ENCODE peak calls at places on chromosomes 11 and 22, in eight cellular contexts. One of them, this sample, is unnamed.

GRCh38 chr11:63869686-63870085 is 30.8 kb downstream of the MARK2 start:
- DNase-seq in esophagus squamous epithelium: no peak
- DNase-seq in HCT116: no peak
- DNase-seq in H1: no peak
- DNase-seq in cardiac muscle cell: no peak
- DNase-seq in choroid plexus epithelial cell: no peak
- DNase-seq in GM13976: no peak
- DNase-seq in kidney epithelial cell: no peak
- DNase-seq in this sample: peak

GRCh38 chr11:17890333-17890732 is 122.5 kb downstream of the SERGEF start:
- DNase-seq in esophagus squamous epithelium: no peak
- DNase-seq in HCT116: no peak
- DNase-seq in H1: no peak
- DNase-seq in cardiac muscle cell: no peak
- DNase-seq in choroid plexus epithelial cell: peak
- DNase-seq in GM13976: no peak
- DNase-seq in kidney epithelial cell: no peak
- DNase-seq in this sample: no peak

GRCh38 chr11:111665779-111666178 is 63.5 kb downstream of the SIK2 start:
- DNase-seq in esophagus squamous epithelium: no peak
- DNase-seq in HCT116: no peak
- DNase-seq in H1: no peak
- DNase-seq in cardiac muscle cell: peak
- DNase-seq in choroid plexus epithelial cell: peak
- DNase-seq in GM13976: peak
- DNase-seq in kidney epithelial cell: no peak
- DNase-seq in this sample: peak

GRCh38 chr11:116862951-116863350 is 25.5 kb upstream of the APOA1 start:
- DNase-seq in esophagus squamous epithelium: no peak
- DNase-seq in HCT116: no peak
- DNase-seq in H1: no peak
- DNase-seq in cardiac muscle cell: no peak
- DNase-seq in choroid plexus epithelial cell: no peak
- DNase-seq in GM13976: no peak
- DNase-seq in kidney epithelial cell: no peak
- DNase-seq in this sample: no peak

GRCh38 chr22:19783531-19784395 is 23.2 kb downstream of the TBX1 start:
- DNase-seq in esophagus squamous epithelium: no peak
- DNase-seq in HCT116: no peak
- DNase-seq in H1: no peak
- DNase-seq in cardiac muscle cell: no peak
- DNase-seq in choroid plexus epithelial cell: no peak
- DNase-seq in GM13976: no peak
- DNase-seq in kidney epithelial cell: no peak
- DNase-seq in this sample: no peak

GRCh38 chr11:63909621-63910506 is 7.1 kb downstream of the RCOR2 start:
- DNase-seq in esophagus squamous epithelium: no peak
- DNase-seq in HCT116: no peak
- DNase-seq in H1: no peak
- DNase-seq in cardiac muscle cell: peak
- DNase-seq in choroid plexus epithelial cell: no peak
- DNase-seq in GM13976: no peak
- DNase-seq in kidney epithelial cell: no peak
- DNase-seq in this sample: no peak

GRCh38 chr22:44839721-44840120 is 87.3 kb downstream of the ARHGAP8 start:
- DNase-seq in esophagus squamous epithelium: no peak
- DNase-seq in HCT116: no peak
- DNase-seq in H1: no peak
- DNase-seq in cardiac muscle cell: no peak
- DNase-seq in choroid plexus epithelial cell: no peak
- DNase-seq in GM13976: no peak
- DNase-seq in kidney epithelial cell: no peak
- DNase-seq in this sample: no peak

GRCh38 chr11:27701262-27702105 is 1.2 kb upstream of the BDNF start:
- DNase-seq in esophagus squamous epithelium: no peak
- DNase-seq in HCT116: no peak
- DNase-seq in H1: no peak
- DNase-seq in cardiac muscle cell: peak
- DNase-seq in choroid plexus epithelial cell: peak
- DNase-seq in GM13976: peak
- DNase-seq in kidney epithelial cell: no peak
- DNase-seq in this sample: no peak

GRCh38 chr11:75734491-75735180 is 17.0 kb downstream of the MOGAT2 start:
- DNase-seq in esophagus squamous epithelium: no peak
- DNase-seq in HCT116: no peak
- DNase-seq in H1: no peak
- DNase-seq in cardiac muscle cell: no peak
- DNase-seq in choroid plexus epithelial cell: no peak
- DNase-seq in GM13976: no peak
- DNase-seq in kidney epithelial cell: no peak
- DNase-seq in this sample: peak

GRCh38 chr11:92667446-92668165 is 301.8 kb upstream of the MTNR1B start:
- DNase-seq in esophagus squamous epithelium: no peak
- DNase-seq in HCT116: no peak
- DNase-seq in H1: peak
- DNase-seq in cardiac muscle cell: no peak
- DNase-seq in choroid plexus epithelial cell: no peak
- DNase-seq in GM13976: no peak
- DNase-seq in kidney epithelial cell: no peak
- DNase-seq in this sample: no peak

GRCh38 chr11:128324531-128325141 is 262.7 kb downstream of the ETS1 start:
- DNase-seq in esophagus squamous epithelium: no peak
- DNase-seq in HCT116: no peak
- DNase-seq in H1: no peak
- DNase-seq in cardiac muscle cell: peak
- DNase-seq in choroid plexus epithelial cell: no peak
- DNase-seq in GM13976: no peak
- DNase-seq in kidney epithelial cell: no peak
- DNase-seq in this sample: peak

GRCh38 chr11:64935634-64936081 is at the start of gene GPHA2:
- DNase-seq in esophagus squamous epithelium: no peak
- DNase-seq in HCT116: no peak
- DNase-seq in H1: peak
- DNase-seq in cardiac muscle cell: peak
- DNase-seq in choroid plexus epithelial cell: peak
- DNase-seq in GM13976: no peak
- DNase-seq in kidney epithelial cell: no peak
- DNase-seq in this sample: no peak

GRCh38 chr22:31343235-31344191 is 2.6 kb downstream of the PATZ1 start:
- DNase-seq in esophagus squamous epithelium: no peak
- DNase-seq in HCT116: no peak
- DNase-seq in H1: peak
- DNase-seq in cardiac muscle cell: peak
- DNase-seq in choroid plexus epithelial cell: peak
- DNase-seq in GM13976: peak
- DNase-seq in kidney epithelial cell: no peak
- DNase-seq in this sample: peak

GRCh38 chr11:15113381-15113780 is 1.3 kb upstream of the INSC start:
- DNase-seq in esophagus squamous epithelium: no peak
- DNase-seq in HCT116: no peak
- DNase-seq in H1: no peak
- DNase-seq in cardiac muscle cell: no peak
- DNase-seq in choroid plexus epithelial cell: no peak
- DNase-seq in GM13976: no peak
- DNase-seq in kidney epithelial cell: no peak
- DNase-seq in this sample: no peak

GRCh38 chr11:10900686-10901415 is 43.0 kb upstream of the ZBED5 start:
- DNase-seq in esophagus squamous epithelium: no peak
- DNase-seq in HCT116: no peak
- DNase-seq in H1: no peak
- DNase-seq in cardiac muscle cell: peak
- DNase-seq in choroid plexus epithelial cell: peak
- DNase-seq in GM13976: no peak
- DNase-seq in kidney epithelial cell: no peak
- DNase-seq in this sample: peak

GRCh38 chr22:22406445-22406844 is 102.1 kb downstream of the ZNF280B start:
- DNase-seq in esophagus squamous epithelium: no peak
- DNase-seq in HCT116: no peak
- DNase-seq in H1: no peak
- DNase-seq in cardiac muscle cell: no peak
- DNase-seq in choroid plexus epithelial cell: no peak
- DNase-seq in GM13976: no peak
- DNase-seq in kidney epithelial cell: no peak
- DNase-seq in this sample: no peak

GRCh38 chr11:71472357-71472885 is 19.4 kb downstream of the NADSYN1 start:
- DNase-seq in esophagus squamous epithelium: no peak
- DNase-seq in HCT116: no peak
- DNase-seq in H1: no peak
- DNase-seq in cardiac muscle cell: no peak
- DNase-seq in choroid plexus epithelial cell: no peak
- DNase-seq in GM13976: no peak
- DNase-seq in kidney epithelial cell: no peak
- DNase-seq in this sample: no peak

GRCh38 chr11:32987851-32988250 is 27.8 kb upstream of the DEPDC7 start:
- DNase-seq in esophagus squamous epithelium: no peak
- DNase-seq in HCT116: no peak
- DNase-seq in H1: no peak
- DNase-seq in cardiac muscle cell: no peak
- DNase-seq in choroid plexus epithelial cell: no peak
- DNase-seq in GM13976: no peak
- DNase-seq in kidney epithelial cell: no peak
- DNase-seq in this sample: peak

GRCh38 chr11:63613517-63614135 is 607 bp downstream of the PLAAT3 start:
- DNase-seq in esophagus squamous epithelium: no peak
- DNase-seq in HCT116: no peak
- DNase-seq in H1: peak
- DNase-seq in cardiac muscle cell: peak
- DNase-seq in choroid plexus epithelial cell: no peak
- DNase-seq in GM13976: peak
- DNase-seq in kidney epithelial cell: no peak
- DNase-seq in this sample: peak

GRCh38 chr11:44761546-44761961 is 34.8 kb downstream of the TSPAN18 start:
- DNase-seq in esophagus squamous epithelium: no peak
- DNase-seq in HCT116: no peak
- DNase-seq in H1: no peak
- DNase-seq in cardiac muscle cell: peak
- DNase-seq in choroid plexus epithelial cell: no peak
- DNase-seq in GM13976: no peak
- DNase-seq in kidney epithelial cell: no peak
- DNase-seq in this sample: no peak
- TF ChIP-seq CTCF in esophagus squamous epithelium: no peak
- TF ChIP-seq CTCF in HCT116: no peak
- TF ChIP-seq CTCF in H1: no peak
- TF ChIP-seq CTCF in cardiac muscle cell: no peak
- TF ChIP-seq CTCF in choroid plexus epithelial cell: no peak
- TF ChIP-seq CTCF in GM13976: no peak
- TF ChIP-seq CTCF in kidney epithelial cell: no peak
- TF ChIP-seq CTCF in this sample: no peak

DNA sequence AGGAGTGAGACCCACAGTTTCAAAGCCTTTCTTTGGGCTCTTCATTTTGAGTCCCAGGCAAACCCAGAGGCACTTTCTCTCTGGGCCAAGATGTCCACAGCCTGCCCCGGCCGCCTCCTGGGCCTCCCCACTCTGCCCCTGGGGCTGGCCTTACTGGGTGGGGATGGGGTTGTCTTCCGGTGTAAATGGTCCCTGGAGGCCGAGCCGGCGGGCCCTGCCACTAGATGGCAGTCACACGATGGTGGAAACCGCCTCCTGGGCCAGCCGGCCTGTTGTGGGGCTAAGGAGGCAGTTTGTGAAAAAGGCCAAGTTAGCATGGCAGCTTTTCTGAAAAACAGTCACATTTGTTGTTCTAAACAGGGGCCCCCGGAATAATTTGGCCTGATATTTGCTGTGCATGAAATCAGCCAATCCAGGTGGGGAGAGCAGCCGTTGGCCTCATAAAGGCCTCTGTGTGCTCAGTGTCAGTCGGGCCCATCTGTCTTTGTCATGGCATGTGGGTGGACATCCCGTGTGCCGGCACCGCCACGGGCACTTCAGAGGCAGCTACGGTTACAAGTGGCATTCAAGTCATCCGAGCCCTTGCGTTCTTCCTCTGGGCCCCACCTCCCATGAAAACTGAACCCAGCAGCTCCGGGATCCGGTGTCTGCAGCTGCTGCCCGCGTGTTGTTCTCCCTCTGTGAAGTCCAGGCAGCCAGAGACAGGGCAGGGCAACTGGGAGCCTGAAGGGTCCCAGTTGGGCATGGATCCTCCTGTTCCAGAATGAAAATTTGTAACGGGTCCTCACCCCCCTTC is 6.6 kb downstream of the MRPL23 start:
- DNase-seq in esophagus squamous epithelium: no peak
- DNase-seq in HCT116: no peak
- DNase-seq in H1: no peak
- DNase-seq in cardiac muscle cell: no peak
- DNase-seq in choroid plexus epithelial cell: no peak
- DNase-seq in GM13976: no peak
- DNase-seq in kidney epithelial cell: no peak
- DNase-seq in this sample: peak
- TF ChIP-seq CTCF in esophagus squamous epithelium: no peak
- TF ChIP-seq CTCF in HCT116: no peak
- TF ChIP-seq CTCF in H1: no peak
- TF ChIP-seq CTCF in cardiac muscle cell: no peak
- TF ChIP-seq CTCF in choroid plexus epithelial cell: no peak
- TF ChIP-seq CTCF in GM13976: no peak
- TF ChIP-seq CTCF in kidney epithelial cell: no peak
- TF ChIP-seq CTCF in this sample: peak

GRCh38 chr11:44565008-44565745 is at the start of gene CD82:
- DNase-seq in esophagus squamous epithelium: peak
- DNase-seq in HCT116: peak
- DNase-seq in H1: peak
- DNase-seq in cardiac muscle cell: peak
- DNase-seq in choroid plexus epithelial cell: peak
- DNase-seq in GM13976: peak
- DNase-seq in kidney epithelial cell: peak
- DNase-seq in this sample: peak
- TF ChIP-seq CTCF in esophagus squamous epithelium: peak
- TF ChIP-seq CTCF in HCT116: no peak
- TF ChIP-seq CTCF in H1: no peak
- TF ChIP-seq CTCF in cardiac muscle cell: peak
- TF ChIP-seq CTCF in choroid plexus epithelial cell: no peak
- TF ChIP-seq CTCF in GM13976: peak
- TF ChIP-seq CTCF in kidney epithelial cell: no peak
- TF ChIP-seq CTCF in this sample: peak

GRCh38 chr11:61540528-61540927 is 32.0 kb downstream of the LRRC10B start:
- DNase-seq in esophagus squamous epithelium: no peak
- DNase-seq in HCT116: no peak
- DNase-seq in H1: no peak
- DNase-seq in cardiac muscle cell: no peak
- DNase-seq in choroid plexus epithelial cell: no peak
- DNase-seq in GM13976: no peak
- DNase-seq in kidney epithelial cell: no peak
- DNase-seq in this sample: no peak

GRCh38 chr11:61541568-61541967 is 33.0 kb downstream of the LRRC10B start:
- DNase-seq in esophagus squamous epithelium: no peak
- DNase-seq in HCT116: peak
- DNase-seq in H1: no peak
- DNase-seq in cardiac muscle cell: no peak
- DNase-seq in choroid plexus epithelial cell: peak
- DNase-seq in GM13976: peak
- DNase-seq in kidney epithelial cell: no peak
- DNase-seq in this sample: peak

GRCh38 chr11:61539009-61539408 is 30.5 kb downstream of the LRRC10B start:
- DNase-seq in esophagus squamous epithelium: no peak
- DNase-seq in HCT116: no peak
- DNase-seq in H1: no peak
- DNase-seq in cardiac muscle cell: no peak
- DNase-seq in choroid plexus epithelial cell: no peak
- DNase-seq in GM13976: no peak
- DNase-seq in kidney epithelial cell: no peak
- DNase-seq in this sample: no peak

GRCh38 chr11:61538636-61538961 is 30.1 kb downstream of the LRRC10B start:
- DNase-seq in esophagus squamous epithelium: no peak
- DNase-seq in HCT116: no peak
- DNase-seq in H1: no peak
- DNase-seq in cardiac muscle cell: no peak
- DNase-seq in choroid plexus epithelial cell: no peak
- DNase-seq in GM13976: no peak
- DNase-seq in kidney epithelial cell: no peak
- DNase-seq in this sample: no peak

GRCh38 chr11:61539958-61540357 is 31.4 kb downstream of the LRRC10B start:
- DNase-seq in esophagus squamous epithelium: no peak
- DNase-seq in HCT116: no peak
- DNase-seq in H1: no peak
- DNase-seq in cardiac muscle cell: no peak
- DNase-seq in choroid plexus epithelial cell: no peak
- DNase-seq in GM13976: no peak
- DNase-seq in kidney epithelial cell: no peak
- DNase-seq in this sample: no peak
- TF ChIP-seq CTCF in esophagus squamous epithelium: no peak
- TF ChIP-seq CTCF in HCT116: no peak
- TF ChIP-seq CTCF in H1: no peak
- TF ChIP-seq CTCF in cardiac muscle cell: no peak
- TF ChIP-seq CTCF in choroid plexus epithelial cell: no peak
- TF ChIP-seq CTCF in GM13976: no peak
- TF ChIP-seq CTCF in kidney epithelial cell: no peak
- TF ChIP-seq CTCF in this sample: no peak

This sample was measured in mucosa of descending colon.